ENCODE peak calls at places on chromosome 16, in ten cellular contexts. One of them, this sample, is unnamed.
A peak's percentile ranks its signal among the peaks of the same experiment; 100 is the strongest.

GRCh38 chr16:82300374-82300936 is 130.4 kb upstream of the MPHOSPH6 start:
- DNase-seq in posterior vena cava: no peak
- DNase-seq in cardiac muscle cell: no peak
- DNase-seq in iPS DF 6.9: no peak
- DNase-seq in NCI-H2081: no peak
- DNase-seq in left cardiac atrium: no peak
- DNase-seq in bronchial epithelial cell: no peak
- DNase-seq in activated CD8-positive, alpha-beta memory T cell treated with anti-CD3 and anti-CD28 coated beads, Interleukin-2, amount 50 U/mL, for 48 hours: no peak
- DNase-seq in HS-5: no peak
- DNase-seq in retina: no peak
- DNase-seq in this sample: no peak

GRCh38 chr16:608019-608418 is 18.2 kb downstream of the RAB40C start:
- DNase-seq in cardiac muscle cell: no peak
- DNase-seq in left cardiac atrium: no peak
- DNase-seq in retina: no peak
- DNase-seq in HS-5: no peak
- DNase-seq in posterior vena cava: no peak
- DNase-seq in activated CD8-positive, alpha-beta memory T cell treated with anti-CD3 and anti-CD28 coated beads, Interleukin-2, amount 50 U/mL, for 48 hours: no peak
- DNase-seq in NCI-H2081: peak; percentile 58
- DNase-seq in iPS DF 6.9: no peak
- DNase-seq in bronchial epithelial cell: peak; percentile 42
- DNase-seq in this sample: no peak

GRCh38 chr16:58109330-58109729 is 19.9 kb downstream of the CFAP20 start:
- DNase-seq in posterior vena cava: no peak
- DNase-seq in iPS DF 6.9: no peak
- DNase-seq in retina: no peak
- DNase-seq in cardiac muscle cell: no peak
- DNase-seq in bronchial epithelial cell: no peak
- DNase-seq in NCI-H2081: no peak
- DNase-seq in HS-5: no peak
- DNase-seq in left cardiac atrium: no peak
- DNase-seq in activated CD8-positive, alpha-beta memory T cell treated with anti-CD3 and anti-CD28 coated beads, Interleukin-2, amount 50 U/mL, for 48 hours: no peak
- DNase-seq in this sample: no peak

GRCh38 chr16:49439676-49440075 is 66.1 kb downstream of the C16orf78 start:
- DNase-seq in left cardiac atrium: no peak
- DNase-seq in posterior vena cava: peak; percentile 37
- DNase-seq in NCI-H2081: no peak
- DNase-seq in iPS DF 6.9: no peak
- DNase-seq in activated CD8-positive, alpha-beta memory T cell treated with anti-CD3 and anti-CD28 coated beads, Interleukin-2, amount 50 U/mL, for 48 hours: no peak
- DNase-seq in HS-5: no peak
- DNase-seq in bronchial epithelial cell: no peak
- DNase-seq in retina: no peak
- DNase-seq in cardiac muscle cell: no peak
- DNase-seq in this sample: no peak

GRCh38 chr16:27387724-27388123 is 14.2 kb upstream of the IL21R start:
- DNase-seq in iPS DF 6.9: no peak
- DNase-seq in bronchial epithelial cell: no peak
- DNase-seq in activated CD8-positive, alpha-beta memory T cell treated with anti-CD3 and anti-CD28 coated beads, Interleukin-2, amount 50 U/mL, for 48 hours: no peak
- DNase-seq in HS-5: no peak
- DNase-seq in cardiac muscle cell: no peak
- DNase-seq in NCI-H2081: no peak
- DNase-seq in posterior vena cava: no peak
- DNase-seq in left cardiac atrium: no peak
- DNase-seq in retina: no peak
- DNase-seq in this sample: no peak

GRCh38 chr16:30041841-30042240 is 10.8 kb upstream of the TLCD3B start:
- DNase-seq in HS-5: no peak
- DNase-seq in bronchial epithelial cell: peak; percentile 39
- DNase-seq in cardiac muscle cell: peak; percentile 69
- DNase-seq in left cardiac atrium: no peak
- DNase-seq in iPS DF 6.9: no peak
- DNase-seq in NCI-H2081: no peak
- DNase-seq in posterior vena cava: no peak
- DNase-seq in activated CD8-positive, alpha-beta memory T cell treated with anti-CD3 and anti-CD28 coated beads, Interleukin-2, amount 50 U/mL, for 48 hours: no peak
- DNase-seq in retina: peak; percentile 15
- DNase-seq in this sample: no peak

GRCh38 chr16:17474037-17474436 is 3.3 kb upstream of the XYLT1 start:
- DNase-seq in left cardiac atrium: no peak
- DNase-seq in iPS DF 6.9: no peak
- DNase-seq in retina: peak; percentile 19
- DNase-seq in posterior vena cava: no peak
- DNase-seq in bronchial epithelial cell: no peak
- DNase-seq in cardiac muscle cell: no peak
- DNase-seq in activated CD8-positive, alpha-beta memory T cell treated with anti-CD3 and anti-CD28 coated beads, Interleukin-2, amount 50 U/mL, for 48 hours: no peak
- DNase-seq in HS-5: no peak
- DNase-seq in NCI-H2081: no peak
- DNase-seq in this sample: peak; percentile 54

GRCh38 chr16:58464047-58464915 is 35.7 kb upstream of the NDRG4 start:
- DNase-seq in retina: peak; percentile 78
- DNase-seq in posterior vena cava: no peak
- DNase-seq in left cardiac atrium: peak; percentile 49
- DNase-seq in activated CD8-positive, alpha-beta memory T cell treated with anti-CD3 and anti-CD28 coated beads, Interleukin-2, amount 50 U/mL, for 48 hours: no peak
- DNase-seq in bronchial epithelial cell: no peak
- DNase-seq in HS-5: no peak
- DNase-seq in cardiac muscle cell: no peak
- DNase-seq in iPS DF 6.9: no peak
- DNase-seq in NCI-H2081: peak; percentile 22
- DNase-seq in this sample: peak; percentile 43

GRCh38 chr16:12257926-12258561 is 281.5 kb downstream of the SNX29 start:
- DNase-seq in retina: no peak
- DNase-seq in left cardiac atrium: no peak
- DNase-seq in NCI-H2081: peak; percentile 33
- DNase-seq in activated CD8-positive, alpha-beta memory T cell treated with anti-CD3 and anti-CD28 coated beads, Interleukin-2, amount 50 U/mL, for 48 hours: no peak
- DNase-seq in cardiac muscle cell: no peak
- DNase-seq in iPS DF 6.9: no peak
- DNase-seq in bronchial epithelial cell: no peak
- DNase-seq in HS-5: no peak
- DNase-seq in posterior vena cava: no peak
- DNase-seq in this sample: no peak

GRCh38 chr16:25138130-25138529 is 26.6 kb downstream of the LCMT1 start:
- DNase-seq in left cardiac atrium: no peak
- DNase-seq in iPS DF 6.9: no peak
- DNase-seq in bronchial epithelial cell: no peak
- DNase-seq in posterior vena cava: no peak
- DNase-seq in HS-5: no peak
- DNase-seq in cardiac muscle cell: no peak
- DNase-seq in retina: no peak
- DNase-seq in NCI-H2081: no peak
- DNase-seq in activated CD8-positive, alpha-beta memory T cell treated with anti-CD3 and anti-CD28 coated beads, Interleukin-2, amount 50 U/mL, for 48 hours: no peak
- DNase-seq in this sample: no peak

GRCh38 chr16:21613361-21613760 is 14.0 kb downstream of the METTL9 start:
- DNase-seq in bronchial epithelial cell: no peak
- DNase-seq in HS-5: no peak
- DNase-seq in activated CD8-positive, alpha-beta memory T cell treated with anti-CD3 and anti-CD28 coated beads, Interleukin-2, amount 50 U/mL, for 48 hours: no peak
- DNase-seq in left cardiac atrium: no peak
- DNase-seq in iPS DF 6.9: no peak
- DNase-seq in NCI-H2081: no peak
- DNase-seq in posterior vena cava: no peak
- DNase-seq in retina: no peak
- DNase-seq in cardiac muscle cell: no peak
- DNase-seq in this sample: no peak

GRCh38 chr16:67672739-67673662 is 6.4 kb downstream of the C16orf86 start:
- DNase-seq in activated CD8-positive, alpha-beta memory T cell treated with anti-CD3 and anti-CD28 coated beads, Interleukin-2, amount 50 U/mL, for 48 hours: peak; percentile 70
- DNase-seq in HS-5: peak; percentile 22
- DNase-seq in NCI-H2081: peak; percentile 31
- DNase-seq in iPS DF 6.9: no peak
- DNase-seq in left cardiac atrium: peak; percentile 72
- DNase-seq in retina: no peak
- DNase-seq in posterior vena cava: peak; percentile 92
- DNase-seq in bronchial epithelial cell: peak; percentile 49
- DNase-seq in cardiac muscle cell: peak; percentile 84
- DNase-seq in this sample: peak; percentile 46

GRCh38 chr16:71722801-71723536 is 1.5 kb downstream of the PHLPP2 start:
- DNase-seq in posterior vena cava: no peak
- DNase-seq in cardiac muscle cell: peak; percentile 78
- DNase-seq in left cardiac atrium: peak; percentile 82
- DNase-seq in retina: peak; percentile 86
- DNase-seq in NCI-H2081: peak; percentile 74
- DNase-seq in iPS DF 6.9: no peak
- DNase-seq in activated CD8-positive, alpha-beta memory T cell treated with anti-CD3 and anti-CD28 coated beads, Interleukin-2, amount 50 U/mL, for 48 hours: peak; percentile 82
- DNase-seq in HS-5: peak; percentile 41
- DNase-seq in bronchial epithelial cell: peak; percentile 52
- DNase-seq in this sample: peak; percentile 76

GRCh38 chr16:49513040-49513439 is 139.4 kb downstream of the C16orf78 start:
- DNase-seq in retina: no peak
- DNase-seq in bronchial epithelial cell: no peak
- DNase-seq in iPS DF 6.9: no peak
- DNase-seq in posterior vena cava: no peak
- DNase-seq in activated CD8-positive, alpha-beta memory T cell treated with anti-CD3 and anti-CD28 coated beads, Interleukin-2, amount 50 U/mL, for 48 hours: no peak
- DNase-seq in HS-5: no peak
- DNase-seq in NCI-H2081: no peak
- DNase-seq in left cardiac atrium: no peak
- DNase-seq in cardiac muscle cell: no peak
- DNase-seq in this sample: peak; percentile 2

GRCh38 chr16:19135896-19136438 is 22.2 kb downstream of the ITPRIPL2 start:
- DNase-seq in left cardiac atrium: peak; percentile 46
- DNase-seq in activated CD8-positive, alpha-beta memory T cell treated with anti-CD3 and anti-CD28 coated beads, Interleukin-2, amount 50 U/mL, for 48 hours: no peak
- DNase-seq in posterior vena cava: no peak
- DNase-seq in bronchial epithelial cell: peak; percentile 85
- DNase-seq in NCI-H2081: peak; percentile 5
- DNase-seq in retina: no peak
- DNase-seq in iPS DF 6.9: no peak
- DNase-seq in HS-5: no peak
- DNase-seq in cardiac muscle cell: no peak
- DNase-seq in this sample: peak; percentile 53

GRCh38 chr16:85185701-85186100 is 73.4 kb upstream of the CIBAR2 start:
- DNase-seq in iPS DF 6.9: no peak
- DNase-seq in cardiac muscle cell: no peak
- DNase-seq in left cardiac atrium: no peak
- DNase-seq in activated CD8-positive, alpha-beta memory T cell treated with anti-CD3 and anti-CD28 coated beads, Interleukin-2, amount 50 U/mL, for 48 hours: no peak
- DNase-seq in posterior vena cava: no peak
- DNase-seq in NCI-H2081: no peak
- DNase-seq in HS-5: no peak
- DNase-seq in retina: no peak
- DNase-seq in bronchial epithelial cell: no peak
- DNase-seq in this sample: no peak

GRCh38 chr16:12170103-12171025 is 193.8 kb downstream of the SNX29 start:
- DNase-seq in cardiac muscle cell: peak; percentile 49
- DNase-seq in HS-5: no peak
- DNase-seq in posterior vena cava: peak; percentile 65
- DNase-seq in bronchial epithelial cell: no peak
- DNase-seq in iPS DF 6.9: no peak
- DNase-seq in retina: no peak
- DNase-seq in activated CD8-positive, alpha-beta memory T cell treated with anti-CD3 and anti-CD28 coated beads, Interleukin-2, amount 50 U/mL, for 48 hours: no peak
- DNase-seq in left cardiac atrium: peak; percentile 34
- DNase-seq in NCI-H2081: no peak
- DNase-seq in this sample: no peak

GRCh38 chr16:84048871-84049270 is 6.3 kb upstream of the SLC38A8 start:
- DNase-seq in activated CD8-positive, alpha-beta memory T cell treated with anti-CD3 and anti-CD28 coated beads, Interleukin-2, amount 50 U/mL, for 48 hours: no peak
- DNase-seq in HS-5: no peak
- DNase-seq in cardiac muscle cell: no peak
- DNase-seq in left cardiac atrium: no peak
- DNase-seq in iPS DF 6.9: no peak
- DNase-seq in bronchial epithelial cell: no peak
- DNase-seq in NCI-H2081: no peak
- DNase-seq in posterior vena cava: peak; percentile 58
- DNase-seq in retina: no peak
- DNase-seq in this sample: no peak

GRCh38 chr16:49491736-49492089 is 118.1 kb downstream of the C16orf78 start:
- DNase-seq in posterior vena cava: peak; percentile 79
- DNase-seq in NCI-H2081: no peak
- DNase-seq in HS-5: no peak
- DNase-seq in left cardiac atrium: peak; percentile 68
- DNase-seq in activated CD8-positive, alpha-beta memory T cell treated with anti-CD3 and anti-CD28 coated beads, Interleukin-2, amount 50 U/mL, for 48 hours: no peak
- DNase-seq in iPS DF 6.9: peak; percentile 39
- DNase-seq in cardiac muscle cell: no peak
- DNase-seq in retina: peak; percentile 69
- DNase-seq in bronchial epithelial cell: peak; percentile 0
- DNase-seq in this sample: no peak

GRCh38 chr16:67936876-67937605 is 391 bp upstream of the PSMB10 start:
- DNase-seq in NCI-H2081: no peak
- DNase-seq in left cardiac atrium: no peak
- DNase-seq in retina: no peak
- DNase-seq in cardiac muscle cell: no peak
- DNase-seq in posterior vena cava: no peak
- DNase-seq in activated CD8-positive, alpha-beta memory T cell treated with anti-CD3 and anti-CD28 coated beads, Interleukin-2, amount 50 U/mL, for 48 hours: no peak
- DNase-seq in HS-5: no peak
- DNase-seq in iPS DF 6.9: no peak
- DNase-seq in bronchial epithelial cell: peak; percentile 45
- DNase-seq in this sample: no peak

GRCh38 chr16:78562650-78563049 is 463.2 kb downstream of the WWOX start:
- DNase-seq in NCI-H2081: no peak
- DNase-seq in retina: no peak
- DNase-seq in HS-5: no peak
- DNase-seq in left cardiac atrium: no peak
- DNase-seq in iPS DF 6.9: no peak
- DNase-seq in activated CD8-positive, alpha-beta memory T cell treated with anti-CD3 and anti-CD28 coated beads, Interleukin-2, amount 50 U/mL, for 48 hours: no peak
- DNase-seq in posterior vena cava: no peak
- DNase-seq in bronchial epithelial cell: no peak
- DNase-seq in cardiac muscle cell: no peak
- DNase-seq in this sample: no peak

GRCh38 chr16:3431779-3432219 is 11.5 kb downstream of the ZNF597 start:
- DNase-seq in HS-5: no peak
- DNase-seq in retina: peak; percentile 41
- DNase-seq in activated CD8-positive, alpha-beta memory T cell treated with anti-CD3 and anti-CD28 coated beads, Interleukin-2, amount 50 U/mL, for 48 hours: peak; percentile 84
- DNase-seq in bronchial epithelial cell: no peak
- DNase-seq in NCI-H2081: no peak
- DNase-seq in iPS DF 6.9: no peak
- DNase-seq in cardiac muscle cell: peak; percentile 56
- DNase-seq in left cardiac atrium: peak; percentile 65
- DNase-seq in posterior vena cava: peak; percentile 89
- DNase-seq in this sample: peak; percentile 26

GRCh38 chr16:27759947-27760844 is 210.3 kb downstream of the KATNIP start:
- DNase-seq in posterior vena cava: no peak
- DNase-seq in HS-5: no peak
- DNase-seq in left cardiac atrium: no peak
- DNase-seq in retina: no peak
- DNase-seq in iPS DF 6.9: no peak
- DNase-seq in bronchial epithelial cell: no peak
- DNase-seq in cardiac muscle cell: no peak
- DNase-seq in activated CD8-positive, alpha-beta memory T cell treated with anti-CD3 and anti-CD28 coated beads, Interleukin-2, amount 50 U/mL, for 48 hours: no peak
- DNase-seq in NCI-H2081: no peak
- DNase-seq in this sample: no peak

GRCh38 chr16:57045694-57046381 is 46.5 kb upstream of the CPNE2 start:
- DNase-seq in HS-5: no peak
- DNase-seq in left cardiac atrium: peak; percentile 76
- DNase-seq in iPS DF 6.9: peak; percentile 37
- DNase-seq in activated CD8-positive, alpha-beta memory T cell treated with anti-CD3 and anti-CD28 coated beads, Interleukin-2, amount 50 U/mL, for 48 hours: no peak
- DNase-seq in bronchial epithelial cell: peak; percentile 35
- DNase-seq in retina: peak; percentile 69
- DNase-seq in posterior vena cava: peak; percentile 92
- DNase-seq in NCI-H2081: no peak
- DNase-seq in cardiac muscle cell: peak; percentile 75
- DNase-seq in this sample: no peak